ENCODE peak calls at places on chromosome 14, in ten cellular contexts. U, C, P, T, V, B, A, D, O and K are unnamed samples.

GRCh38 chr14:23060536-23061260 is 3.4 kb upstream of the CDH24 start:
- DNase-seq in U (peak), D (no peak), A (no peak), O (no peak), C (no peak), V (no peak), T (no peak), B (no peak), P (no peak), K (peak)

GRCh38 chr14:38762436-38762835 is 340.6 kb downstream of the SEC23A start:
- DNase-seq in T (no peak), V (peak), O (no peak), C (no peak), P (no peak), D (no peak), A (no peak), B (no peak), U (no peak), K (no peak)

GRCh38 chr14:96167224-96168148 is 37.2 kb upstream of the BDKRB2 start:
- DNase-seq in V (peak), P (no peak), D (no peak), B (no peak), U (no peak), C (no peak), T (no peak), O (peak), A (no peak), K (no peak)

GRCh38 chr14:56487761-56488160 is 91.8 kb upstream of the TMEM260 start:
- DNase-seq in O (no peak), C (no peak), P (no peak), T (no peak), A (no peak), U (no peak), B (no peak), D (no peak), V (peak), K (no peak)

GRCh38 chr14:21215130-21215878 is 53.9 kb downstream of the HNRNPC start:
- DNase-seq in U (no peak), B (no peak), D (no peak), T (no peak), A (no peak), P (no peak), V (no peak), O (no peak), C (no peak), K (no peak)

GRCh38 chr14:84403585-84403984 is 1126.4 kb upstream of the FLRT2 start:
- DNase-seq in C (no peak), O (no peak), T (no peak), V (no peak), B (no peak), A (no peak), U (no peak), P (no peak), D (no peak), K (no peak)

GRCh38 chr14:88044782-88045446 is 40.0 kb downstream of the GPR65 start:
- DNase-seq in O (no peak), B (no peak), T (no peak), D (no peak), C (peak), V (no peak), U (no peak), P (no peak), A (no peak), K (no peak)

GRCh38 chr14:87990687-87991086 is 2.3 kb downstream of the GALC start:
- DNase-seq in O (no peak), B (no peak), T (no peak), D (no peak), U (no peak), C (no peak), P (no peak), A (no peak), V (no peak), K (no peak)

GRCh38 chr14:71487941-71488340 is 444.3 kb upstream of the RGS6 start:
- DNase-seq in B (no peak), O (no peak), P (no peak), D (no peak), A (no peak), C (peak), V (peak), U (no peak), T (no peak), K (no peak)

GRCh38 chr14:86654558-86655184 is 1124.7 kb downstream of the FLRT2 start:
- DNase-seq in B (no peak), A (peak), C (peak), T (no peak), V (no peak), P (peak), U (no peak), O (peak), D (peak), K (no peak)
- TF ChIP-seq CTCF in B (peak), A (peak), C (peak), T (peak), V (peak), P (peak), U (no peak), O (no peak), D (peak), K (no peak)

GRCh38 chr14:68846466-68846865 is 53.6 kb upstream of the ZFP36L1 start:
- DNase-seq in T (no peak), V (no peak), O (no peak), B (no peak), D (no peak), C (no peak), P (no peak), U (no peak), A (no peak), K (no peak)

GRCh38 chr14:68841030-68841809 is 48.4 kb upstream of the ZFP36L1 start:
- DNase-seq in U (no peak), T (no peak), B (no peak), P (no peak), O (no peak), A (no peak), D (no peak), V (peak), C (no peak), K (no peak)

GRCh38 chr14:68842298-68842697 is 49.4 kb upstream of the ZFP36L1 start:
- DNase-seq in B (no peak), P (no peak), T (no peak), O (no peak), D (no peak), A (no peak), V (peak), U (no peak), C (no peak), K (no peak)

GRCh38 chr14:68843471-68844209 is 50.8 kb upstream of the ZFP36L1 start:
- DNase-seq in P (no peak), D (peak), O (peak), A (peak), T (peak), U (peak), B (peak), V (no peak), C (peak), K (peak)

DNA sequence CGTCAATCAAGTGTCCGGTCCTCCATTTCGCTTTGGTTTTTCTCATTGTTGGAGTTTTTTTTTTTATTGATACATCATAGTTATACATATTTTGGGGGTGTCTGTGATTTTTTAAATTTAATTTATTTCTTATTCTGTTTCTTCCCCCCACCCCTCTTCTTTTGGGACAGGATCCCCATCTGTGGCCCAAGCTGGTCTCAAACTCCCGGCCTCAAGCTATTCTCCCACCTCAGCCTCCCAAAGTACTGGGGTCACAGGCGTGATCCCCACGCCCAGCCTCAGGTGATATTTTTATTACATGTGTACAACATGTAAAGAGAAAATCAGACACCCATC is 51.3 kb upstream of the ZFP36L1 start:
- DNase-seq in U (no peak), D (no peak), V (no peak), P (no peak), B (no peak), T (no peak), A (no peak), O (no peak), C (no peak), K (no peak)
- TF ChIP-seq CTCF in U (no peak), D (no peak), V (no peak), P (peak), B (no peak), T (no peak), A (no peak), O (no peak), C (no peak), K (no peak)

DNA sequence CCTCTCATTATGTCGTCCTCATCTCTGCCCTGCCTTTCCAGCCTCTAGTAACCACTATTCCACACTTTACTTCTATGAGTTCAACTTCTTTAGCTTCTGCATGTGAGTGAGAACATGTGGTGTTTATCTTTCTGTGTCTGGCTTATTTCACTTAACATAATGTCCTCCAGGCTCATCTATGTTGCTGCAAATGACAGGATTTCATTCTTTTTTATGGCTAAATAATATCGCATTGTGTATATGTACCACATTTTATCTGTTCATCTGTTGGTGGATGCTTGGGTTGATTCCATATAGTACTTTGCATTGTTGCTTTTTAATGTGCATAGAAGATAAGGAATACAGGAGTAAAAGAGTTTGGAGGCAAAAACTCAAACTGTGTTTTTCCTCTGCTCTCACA is 24.7 kb upstream of the FLVCR2 start:
- DNase-seq in V (no peak), O (no peak), C (no peak), D (no peak), A (no peak), T (no peak), U (no peak), P (no peak), B (no peak), K (no peak)
- TF ChIP-seq CTCF in V (no peak), O (no peak), C (no peak), D (no peak), A (no peak), T (no peak), U (no peak), P (no peak), B (no peak), K (no peak)

GRCh38 chr14:59262717-59263469 is 74.4 kb downstream of the DAAM1 start:
- DNase-seq in U (no peak), P (no peak), T (no peak), A (no peak), C (no peak), V (no peak), O (peak), D (peak), B (no peak), K (no peak)
- TF ChIP-seq CTCF in U (no peak), P (peak), T (peak), A (no peak), C (peak), V (no peak), O (peak), D (peak), B (no peak), K (no peak)

GRCh38 chr14:91330111-91330696 is 85.7 kb upstream of the GPR68 start:
- DNase-seq in V (no peak), D (no peak), A (no peak), T (peak), P (no peak), O (no peak), C (no peak), B (no peak), U (no peak), K (no peak)
- TF ChIP-seq CTCF in V (no peak), D (no peak), A (no peak), T (no peak), P (no peak), O (no peak), C (no peak), B (no peak), U (no peak), K (no peak)

GRCh38 chr14:97299661-97300060 is 502.5 kb downstream of the VRK1 start:
- DNase-seq in O (no peak), U (no peak), T (no peak), C (peak), B (no peak), A (no peak), V (no peak), D (no peak), P (no peak), K (no peak)
- TF ChIP-seq CTCF in O (no peak), U (no peak), T (no peak), C (peak), B (peak), A (no peak), V (no peak), D (no peak), P (peak), K (no peak)

GRCh38 chr14:106679776-106680175 is 1153.4 kb downstream of the TMEM121 start:
- DNase-seq in P (no peak), V (no peak), B (no peak), U (no peak), A (no peak), T (no peak), O (no peak), C (no peak), D (no peak), K (no peak)

GRCh38 chr14:106686533-106686932 is 1160.2 kb downstream of the TMEM121 start:
- DNase-seq in T (no peak), B (no peak), U (no peak), D (no peak), O (no peak), C (no peak), A (no peak), V (no peak), P (no peak), K (no peak)

GRCh38 chr14:106681161-106681955 is 1155.0 kb downstream of the TMEM121 start:
- DNase-seq in T (no peak), B (no peak), D (no peak), P (no peak), A (no peak), C (no peak), U (no peak), O (no peak), V (no peak), K (no peak)
- TF ChIP-seq CTCF in T (no peak), B (peak), D (no peak), P (peak), A (no peak), C (peak), U (no peak), O (no peak), V (no peak), K (peak)

DNA sequence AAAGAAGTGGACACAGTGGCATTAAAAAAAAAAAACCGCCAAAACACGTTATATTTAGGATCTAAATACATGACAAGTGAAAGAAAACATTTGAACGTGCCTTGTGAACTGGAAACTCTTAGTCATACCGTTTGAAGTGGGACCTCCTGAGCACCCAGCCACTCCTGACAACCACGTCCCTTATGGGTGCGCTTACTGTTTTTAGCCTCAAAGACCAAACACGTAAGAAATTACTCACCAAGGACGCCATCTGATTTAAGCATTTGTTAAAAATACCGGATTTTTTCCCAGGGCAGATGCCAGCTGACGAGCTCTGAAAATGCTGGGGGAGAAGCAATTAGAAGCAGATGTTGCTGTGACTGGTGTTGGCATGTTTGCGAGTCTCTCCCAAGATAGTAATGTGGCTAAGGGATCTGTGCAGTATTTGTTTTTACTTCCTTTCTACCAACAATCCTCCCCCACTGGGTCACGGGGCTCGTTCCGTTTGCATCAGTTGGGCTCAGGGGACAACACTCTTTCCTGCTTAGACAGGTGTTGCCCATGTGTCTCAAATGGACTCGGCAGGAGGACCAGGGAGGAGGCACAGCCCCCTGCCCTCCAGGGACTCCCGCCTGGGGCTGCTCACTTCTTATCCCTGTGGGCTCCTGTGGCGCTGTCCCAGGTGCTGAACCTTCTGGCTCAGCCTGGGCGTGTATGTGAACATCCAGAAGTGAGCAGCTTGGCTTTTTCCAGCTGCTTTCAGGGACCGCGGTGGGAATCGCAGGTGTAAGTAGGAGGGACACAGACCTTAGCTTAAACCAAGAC is 101.0 kb downstream of the BEGAIN start:
- DNase-seq in O (peak), B (peak), A (no peak), V (peak), U (no peak), C (peak), D (peak), P (no peak), T (peak), K (peak)
- TF ChIP-seq CTCF in O (no peak), B (no peak), A (no peak), V (no peak), U (no peak), C (no peak), D (no peak), P (no peak), T (no peak), K (no peak)